ENCODE peak calls at places on chromosome 20, in five cellular contexts. X is stimulated activated CD4-positive, alpha-beta T cell treated with anti-CD3 and anti-CD28 coated beads, Interleukin-12 subunit alpha, Interleukin-12 subunit beta, amount 100 ng/mL, for 4 hours; S is activated CD4-positive, CD25-positive, alpha-beta regulatory T cell; A is HEK293T; K is H4. C is an unnamed sample.
A peak's percentile ranks its signal among the peaks of the same experiment; 100 is the strongest.

GRCh38 chr20:19673575-19673974 is 84.5 kb upstream of the RIN2 start:
- DNase-seq in S (no peak), X (no peak), A (no peak), K (no peak), C (no peak)

GRCh38 chr20:31565699-31566331 is 39.3 kb upstream of the ID1 start:
- DNase-seq in S (no peak), X (no peak), K (no peak), A (no peak), C (no peak)

GRCh38 chr20:57347393-57347792 is 3.7 kb upstream of the RAE1 start:
- DNase-seq in X (no peak), K (no peak), S (no peak), A (no peak), C (no peak)

GRCh38 chr20:1369970-1370369 is 22.9 kb downstream of the FKBP1A start:
- DNase-seq in A (no peak), K (no peak), S (no peak), X (no peak), C (no peak)

GRCh38 chr20:20367681-20368413 is at the start of gene INSM1:
- DNase-seq in X (no peak), A (peak; percentile 60), K (no peak), S (no peak), C (peak; percentile 61)

GRCh38 chr20:36885355-36885754 is 9.4 kb downstream of the TLDC2 start:
- DNase-seq in K (no peak), S (no peak), A (no peak), X (no peak), C (peak; percentile 43)

GRCh38 chr20:44626278-44626677 is 25.2 kb downstream of the ADA start:
- DNase-seq in X (no peak), A (no peak), K (no peak), S (no peak), C (no peak)

GRCh38 chr20:50272413-50273120 is 81.9 kb downstream of the CEBPB start:
- DNase-seq in A (no peak), K (no peak), S (no peak), X (no peak), C (no peak)

C was measured in iPS-NIHi11.